ENCODE peak calls at places on chromosome 6, in nine cellular contexts. One of them, this sample, is unnamed.

GRCh38 chr6:152059909-152060308 is 252.4 kb downstream of the ESR1 start:
- DNase-seq in fibroblast of lung: no peak
- DNase-seq in GM12878: no peak
- DNase-seq in tibial artery: no peak
- DNase-seq in CD4-positive, CD25-positive, alpha-beta regulatory T cell: no peak
- DNase-seq in HCT116: no peak
- DNase-seq in DND-41: no peak
- DNase-seq in endodermal cell: no peak
- DNase-seq in GM23248: no peak
- DNase-seq in this sample: no peak

GRCh38 chr6:135796884-135797283 is 54.6 kb upstream of the PDE7B start:
- DNase-seq in fibroblast of lung: peak; percentile 28
- DNase-seq in GM12878: no peak
- DNase-seq in tibial artery: no peak
- DNase-seq in CD4-positive, CD25-positive, alpha-beta regulatory T cell: no peak
- DNase-seq in HCT116: no peak
- DNase-seq in DND-41: no peak
- DNase-seq in endodermal cell: no peak
- DNase-seq in GM23248: peak; percentile 14
- DNase-seq in this sample: no peak

GRCh38 chr6:26053929-26054658 is 33.1 kb upstream of the HFE start:
- DNase-seq in fibroblast of lung: peak; percentile 34
- DNase-seq in GM12878: no peak
- DNase-seq in tibial artery: no peak
- DNase-seq in CD4-positive, CD25-positive, alpha-beta regulatory T cell: peak; percentile 33
- DNase-seq in HCT116: no peak
- DNase-seq in DND-41: no peak
- DNase-seq in endodermal cell: no peak
- DNase-seq in GM23248: peak; percentile 50
- DNase-seq in this sample: no peak

GRCh38 chr6:98324406-98324930 is 509.9 kb upstream of the POU3F2 start:
- DNase-seq in fibroblast of lung: no peak
- DNase-seq in GM12878: no peak
- DNase-seq in tibial artery: no peak
- DNase-seq in CD4-positive, CD25-positive, alpha-beta regulatory T cell: no peak
- DNase-seq in HCT116: no peak
- DNase-seq in DND-41: no peak
- DNase-seq in endodermal cell: no peak
- DNase-seq in GM23248: no peak
- DNase-seq in this sample: no peak

GRCh38 chr6:32081168-32081624 is 27.9 kb downstream of the TNXB start:
- DNase-seq in fibroblast of lung: peak; percentile 84
- DNase-seq in GM12878: no peak
- DNase-seq in tibial artery: peak; percentile 81
- DNase-seq in CD4-positive, CD25-positive, alpha-beta regulatory T cell: no peak
- DNase-seq in HCT116: no peak
- DNase-seq in DND-41: no peak
- DNase-seq in endodermal cell: no peak
- DNase-seq in GM23248: peak; percentile 97
- DNase-seq in this sample: no peak

GRCh38 chr6:24930386-24930785 is 5.4 kb downstream of the RIPOR2 start:
- DNase-seq in fibroblast of lung: peak; percentile 90
- DNase-seq in GM12878: no peak
- DNase-seq in tibial artery: no peak
- DNase-seq in CD4-positive, CD25-positive, alpha-beta regulatory T cell: no peak
- DNase-seq in HCT116: no peak
- DNase-seq in DND-41: no peak
- DNase-seq in endodermal cell: no peak
- DNase-seq in GM23248: peak; percentile 51
- DNase-seq in this sample: no peak

GRCh38 chr6:15033850-15034203 is 212.0 kb upstream of the JARID2 start:
- DNase-seq in fibroblast of lung: no peak
- DNase-seq in GM12878: no peak
- DNase-seq in tibial artery: no peak
- DNase-seq in CD4-positive, CD25-positive, alpha-beta regulatory T cell: no peak
- DNase-seq in HCT116: no peak
- DNase-seq in DND-41: no peak
- DNase-seq in endodermal cell: peak; percentile 61
- DNase-seq in GM23248: no peak
- DNase-seq in this sample: no peak

GRCh38 chr6:144338474-144338873 is 53.3 kb downstream of the UTRN start:
- DNase-seq in fibroblast of lung: no peak
- DNase-seq in GM12878: no peak
- DNase-seq in tibial artery: no peak
- DNase-seq in CD4-positive, CD25-positive, alpha-beta regulatory T cell: no peak
- DNase-seq in HCT116: no peak
- DNase-seq in DND-41: no peak
- DNase-seq in endodermal cell: no peak
- DNase-seq in GM23248: no peak
- DNase-seq in this sample: no peak

GRCh38 chr6:56062856-56063255 is 184.5 kb downstream of the COL21A1 start:
- DNase-seq in fibroblast of lung: peak; percentile 51
- DNase-seq in GM12878: no peak
- DNase-seq in tibial artery: no peak
- DNase-seq in CD4-positive, CD25-positive, alpha-beta regulatory T cell: no peak
- DNase-seq in HCT116: no peak
- DNase-seq in DND-41: no peak
- DNase-seq in endodermal cell: no peak
- DNase-seq in GM23248: no peak
- DNase-seq in this sample: no peak

GRCh38 chr6:70636589-70636988 is 31.1 kb upstream of the SMAP1 start:
- DNase-seq in fibroblast of lung: no peak
- DNase-seq in GM12878: no peak
- DNase-seq in tibial artery: no peak
- DNase-seq in CD4-positive, CD25-positive, alpha-beta regulatory T cell: no peak
- DNase-seq in HCT116: no peak
- DNase-seq in DND-41: no peak
- DNase-seq in endodermal cell: no peak
- DNase-seq in GM23248: no peak
- DNase-seq in this sample: no peak

GRCh38 chr6:35737413-35738211 is 780 bp downstream of the ARMC12 start:
- DNase-seq in fibroblast of lung: peak; percentile 94
- DNase-seq in GM12878: no peak
- DNase-seq in tibial artery: no peak
- DNase-seq in CD4-positive, CD25-positive, alpha-beta regulatory T cell: peak; percentile 83
- DNase-seq in HCT116: peak; percentile 65
- DNase-seq in DND-41: no peak
- DNase-seq in endodermal cell: peak; percentile 46
- DNase-seq in GM23248: peak; percentile 86
- DNase-seq in this sample: peak; percentile 73

GRCh38 chr6:105431226-105431625 is 28.3 kb upstream of the PREP start:
- DNase-seq in fibroblast of lung: peak; percentile 70
- DNase-seq in GM12878: no peak
- DNase-seq in tibial artery: no peak
- DNase-seq in CD4-positive, CD25-positive, alpha-beta regulatory T cell: peak; percentile 72
- DNase-seq in HCT116: peak; percentile 51
- DNase-seq in DND-41: peak; percentile 27
- DNase-seq in endodermal cell: peak; percentile 48
- DNase-seq in GM23248: peak; percentile 70
- DNase-seq in this sample: peak; percentile 4

GRCh38 chr6:125945378-125946141 is 11.0 kb upstream of the HINT3 start:
- DNase-seq in fibroblast of lung: peak; percentile 36
- DNase-seq in GM12878: no peak
- DNase-seq in tibial artery: no peak
- DNase-seq in CD4-positive, CD25-positive, alpha-beta regulatory T cell: no peak
- DNase-seq in HCT116: no peak
- DNase-seq in DND-41: no peak
- DNase-seq in endodermal cell: no peak
- DNase-seq in GM23248: peak; percentile 46
- DNase-seq in this sample: no peak

GRCh38 chr6:154961141-154961540 is 34.0 kb upstream of the TIAM2 start:
- DNase-seq in fibroblast of lung: no peak
- DNase-seq in GM12878: no peak
- DNase-seq in tibial artery: no peak
- DNase-seq in CD4-positive, CD25-positive, alpha-beta regulatory T cell: no peak
- DNase-seq in HCT116: no peak
- DNase-seq in DND-41: no peak
- DNase-seq in endodermal cell: no peak
- DNase-seq in GM23248: no peak
- DNase-seq in this sample: no peak

GRCh38 chr6:163726037-163726695 is 311.6 kb downstream of the QKI start:
- DNase-seq in fibroblast of lung: no peak
- DNase-seq in GM12878: no peak
- DNase-seq in tibial artery: no peak
- DNase-seq in CD4-positive, CD25-positive, alpha-beta regulatory T cell: no peak
- DNase-seq in HCT116: no peak
- DNase-seq in DND-41: no peak
- DNase-seq in endodermal cell: no peak
- DNase-seq in GM23248: no peak
- DNase-seq in this sample: no peak
- H3K4me1 ChIP-seq in fibroblast of lung: no peaks in the 10 kb centered on the region
- H3K4me1 ChIP-seq in GM12878: peaks cover 4% of the 10 kb centered on the region
- H3K4me1 ChIP-seq in tibial artery: no peaks in the 10 kb centered on the region
- H3K4me1 ChIP-seq in CD4-positive, CD25-positive, alpha-beta regulatory T cell: no peaks in the 10 kb centered on the region
- H3K4me1 ChIP-seq in HCT116: no peaks in the 10 kb centered on the region
- H3K4me1 ChIP-seq in DND-41: no peaks in the 10 kb centered on the region
- H3K4me1 ChIP-seq in endodermal cell: no peaks in the 10 kb centered on the region
- H3K4me1 ChIP-seq in GM23248: no peaks in the 10 kb centered on the region
- H3K4me1 ChIP-seq in this sample: no peaks in the 10 kb centered on the region

DNA sequence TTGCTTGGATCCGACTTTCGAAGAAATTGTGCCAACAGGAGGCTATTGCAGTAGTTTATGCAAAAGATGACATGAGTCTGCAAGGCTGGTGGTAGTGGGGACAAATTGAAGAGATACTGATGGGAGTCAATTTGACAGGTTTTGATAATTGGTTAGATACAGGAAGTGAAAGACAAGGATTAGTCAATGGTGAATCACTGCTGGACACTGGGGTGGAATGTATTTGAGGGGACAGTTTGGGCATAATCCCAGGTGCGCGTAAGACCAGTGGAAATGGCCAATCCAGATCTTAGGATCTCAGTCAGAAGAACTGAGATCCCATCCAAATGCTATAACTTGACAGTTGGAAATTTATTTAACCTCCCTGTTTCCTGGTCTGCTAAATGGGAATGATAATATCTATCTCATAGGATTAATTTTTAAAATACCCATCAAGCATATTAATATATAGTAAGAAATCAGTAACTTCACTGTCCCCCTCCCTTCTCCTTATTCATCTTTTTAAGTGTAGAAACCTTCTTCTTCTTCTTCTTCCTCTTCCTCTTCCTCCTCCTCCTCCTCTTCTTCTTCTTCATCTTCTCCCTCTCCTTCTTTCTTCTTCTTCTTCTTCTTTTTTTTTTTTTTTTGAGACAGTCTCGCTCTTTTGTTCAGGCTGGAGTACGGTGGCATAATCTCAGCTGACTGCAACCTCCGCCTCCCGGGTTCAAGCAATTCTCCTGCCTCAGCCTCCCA is 30.9 kb upstream of the ERVFRD-1 start:
- DNase-seq in fibroblast of lung: no peak
- DNase-seq in GM12878: no peak
- DNase-seq in tibial artery: no peak
- DNase-seq in CD4-positive, CD25-positive, alpha-beta regulatory T cell: no peak
- DNase-seq in HCT116: no peak
- DNase-seq in DND-41: no peak
- DNase-seq in endodermal cell: no peak
- DNase-seq in GM23248: peak; percentile 36
- DNase-seq in this sample: no peak
- H3K27ac ChIP-seq in fibroblast of lung: no peak overlapping the region
- H3K27ac ChIP-seq in GM12878: no peak overlapping the region
- H3K27ac ChIP-seq in tibial artery: no peak overlapping the region
- H3K27ac ChIP-seq in CD4-positive, CD25-positive, alpha-beta regulatory T cell: no peak overlapping the region
- H3K27ac ChIP-seq in HCT116: no peak overlapping the region
- H3K27ac ChIP-seq in DND-41: no peak overlapping the region
- H3K27ac ChIP-seq in endodermal cell: no peak overlapping the region
- H3K27ac ChIP-seq in GM23248: no peak overlapping the region
- H3K27ac ChIP-seq in this sample: no peak overlapping the region

DNA sequence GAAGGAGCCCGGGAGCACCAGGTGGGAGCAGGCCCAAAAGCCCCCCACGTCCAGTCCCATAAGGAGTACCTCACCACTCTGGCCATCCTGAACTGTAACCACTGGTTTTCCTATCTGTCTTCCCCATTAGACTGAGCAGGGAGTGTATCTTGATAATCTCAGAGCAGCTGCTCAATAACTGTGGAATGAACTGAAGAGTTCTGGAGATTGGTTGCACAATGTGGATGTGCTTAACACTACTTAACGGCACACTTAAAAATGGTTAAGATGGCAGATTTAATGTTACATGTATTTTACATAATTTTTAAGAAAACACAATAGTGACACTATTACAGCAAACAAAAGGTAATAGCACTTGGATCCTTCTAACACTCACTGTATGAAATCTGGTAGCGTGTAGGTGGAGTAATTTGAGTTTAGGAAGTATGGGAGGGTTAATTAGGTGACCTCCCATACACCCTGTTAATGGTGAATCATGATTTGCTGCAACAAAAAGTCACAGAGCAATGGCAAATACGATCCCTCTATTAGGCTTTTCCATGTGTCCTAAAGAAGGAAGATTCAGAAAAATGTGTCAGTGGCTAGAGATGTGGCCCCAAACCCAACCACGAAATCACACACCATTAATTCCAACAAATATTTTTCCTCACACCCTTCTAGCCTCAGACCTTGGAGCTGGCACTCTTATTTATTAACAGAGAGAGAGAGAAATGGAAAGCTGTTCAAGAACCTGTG is 18.4 kb downstream of the TRAM2 start:
- DNase-seq in fibroblast of lung: peak; percentile 55
- DNase-seq in GM12878: no peak
- DNase-seq in tibial artery: no peak
- DNase-seq in CD4-positive, CD25-positive, alpha-beta regulatory T cell: no peak
- DNase-seq in HCT116: no peak
- DNase-seq in DND-41: no peak
- DNase-seq in endodermal cell: no peak
- DNase-seq in GM23248: peak; percentile 59
- DNase-seq in this sample: no peak
- H3K4me1 ChIP-seq in fibroblast of lung: peaks cover 54% of the 10 kb centered on the region
- H3K4me1 ChIP-seq in GM12878: no peaks in the 10 kb centered on the region
- H3K4me1 ChIP-seq in tibial artery: peaks cover 92% of the 10 kb centered on the region
- H3K4me1 ChIP-seq in CD4-positive, CD25-positive, alpha-beta regulatory T cell: no peaks in the 10 kb centered on the region
- H3K4me1 ChIP-seq in HCT116: no peaks in the 10 kb centered on the region
- H3K4me1 ChIP-seq in DND-41: no peaks in the 10 kb centered on the region
- H3K4me1 ChIP-seq in endodermal cell: peaks cover 9% of the 10 kb centered on the region
- H3K4me1 ChIP-seq in GM23248: peaks cover 81% of the 10 kb centered on the region
- H3K4me1 ChIP-seq in this sample: no peaks in the 10 kb centered on the region

GRCh38 chr6:150290429-150290828 is 78.4 kb upstream of the IYD start:
- DNase-seq in fibroblast of lung: peak; percentile 43
- DNase-seq in GM12878: no peak
- DNase-seq in tibial artery: no peak
- DNase-seq in CD4-positive, CD25-positive, alpha-beta regulatory T cell: no peak
- DNase-seq in HCT116: no peak
- DNase-seq in DND-41: no peak
- DNase-seq in endodermal cell: no peak
- DNase-seq in GM23248: peak; percentile 95
- DNase-seq in this sample: no peak

GRCh38 chr6:150294713-150295112 is 74.1 kb upstream of the IYD start:
- DNase-seq in fibroblast of lung: no peak
- DNase-seq in GM12878: no peak
- DNase-seq in tibial artery: no peak
- DNase-seq in CD4-positive, CD25-positive, alpha-beta regulatory T cell: no peak
- DNase-seq in HCT116: no peak
- DNase-seq in DND-41: no peak
- DNase-seq in endodermal cell: no peak
- DNase-seq in GM23248: no peak
- DNase-seq in this sample: no peak

GRCh38 chr6:150291968-150292710 is 76.7 kb upstream of the IYD start:
- DNase-seq in fibroblast of lung: no peak
- DNase-seq in GM12878: no peak
- DNase-seq in tibial artery: no peak
- DNase-seq in CD4-positive, CD25-positive, alpha-beta regulatory T cell: no peak
- DNase-seq in HCT116: no peak
- DNase-seq in DND-41: no peak
- DNase-seq in endodermal cell: no peak
- DNase-seq in GM23248: no peak
- DNase-seq in this sample: no peak

GRCh38 chr6:150293423-150294280 is 75.2 kb upstream of the IYD start:
- DNase-seq in fibroblast of lung: peak; percentile 74
- DNase-seq in GM12878: no peak
- DNase-seq in tibial artery: no peak
- DNase-seq in CD4-positive, CD25-positive, alpha-beta regulatory T cell: no peak
- DNase-seq in HCT116: peak; percentile 46
- DNase-seq in DND-41: no peak
- DNase-seq in endodermal cell: no peak
- DNase-seq in GM23248: peak; percentile 89
- DNase-seq in this sample: no peak

GRCh38 chr6:150293019-150293418 is 75.8 kb upstream of the IYD start:
- DNase-seq in fibroblast of lung: no peak
- DNase-seq in GM12878: no peak
- DNase-seq in tibial artery: no peak
- DNase-seq in CD4-positive, CD25-positive, alpha-beta regulatory T cell: no peak
- DNase-seq in HCT116: no peak
- DNase-seq in DND-41: no peak
- DNase-seq in endodermal cell: no peak
- DNase-seq in GM23248: no peak
- DNase-seq in this sample: no peak
- H3K27ac ChIP-seq in fibroblast of lung: no peak overlapping the region
- H3K27ac ChIP-seq in GM12878: no peak overlapping the region
- H3K27ac ChIP-seq in tibial artery: no peak overlapping the region
- H3K27ac ChIP-seq in CD4-positive, CD25-positive, alpha-beta regulatory T cell: no peak overlapping the region
- H3K27ac ChIP-seq in HCT116: no peak overlapping the region
- H3K27ac ChIP-seq in DND-41: no peak overlapping the region
- H3K27ac ChIP-seq in endodermal cell: no peak overlapping the region
- H3K27ac ChIP-seq in GM23248: peak overlapping the region; percentile 69
- H3K27ac ChIP-seq in this sample: no peak overlapping the region